ENCODE peak calls at places on chromosome 22, in five cellular contexts. P is heart right ventricle, O is HepG2, Z is upper lobe of right lung, C is RWPE2. B is an unnamed sample.

GRCh38 chr22:32217465-32217864 is 12.6 kb upstream of the RFPL2 start:
- ATAC-seq in P (no peak), Z (no peak), C (no peak), O (no peak), B (no peak)

GRCh38 chr22:19579880-19580279 is 55.7 kb upstream of the CLDN5 start:
- ATAC-seq in C (no peak), P (peak), O (no peak), Z (peak), B (peak)

GRCh38 chr22:40668611-40669390 is 10.5 kb upstream of the MCHR1 start:
- ATAC-seq in P (no peak), C (peak), O (peak), Z (peak), B (no peak)

GRCh38 chr22:20244744-20245576 is 23.2 kb downstream of the RTN4R start:
- ATAC-seq in Z (no peak), C (no peak), P (no peak), O (no peak), B (no peak)

GRCh38 chr22:45071618-45072017 is 61.8 kb upstream of the PHF21B start:
- ATAC-seq in Z (no peak), P (no peak), C (no peak), O (no peak), B (no peak)

GRCh38 chr22:35134637-35135036 is 68.7 kb downstream of the ISX start:
- ATAC-seq in Z (no peak), P (no peak), C (no peak), O (no peak), B (no peak)

GRCh38 chr22:35439365-35439717 is 39.4 kb downstream of the MCM5 start:
- ATAC-seq in Z (no peak), C (no peak), P (no peak), O (no peak), B (no peak)

GRCh38 chr22:45009881-45010531 is at the start of gene PHF21B:
- ATAC-seq in P (peak), Z (no peak), O (no peak), C (peak), B (peak)

GRCh38 chr22:27800250-27801131 is 1.1 kb downstream of the MN1 start:
- ATAC-seq in Z (no peak), P (peak), O (no peak), C (peak), B (peak)

GRCh38 chr22:33018232-33018864 is 39.8 kb downstream of the SYN3 start:
- ATAC-seq in C (peak), P (peak), O (peak), Z (peak), B (peak)

GRCh38 chr22:17483670-17484372 is 79.5 kb upstream of the SLC25A18 start:
- ATAC-seq in O (no peak), P (peak), Z (peak), C (peak), B (no peak)

GRCh38 chr22:24834845-24835570 is 29.0 kb downstream of the SGSM1 start:
- ATAC-seq in O (peak), P (no peak), C (peak), Z (peak), B (peak)

GRCh38 chr22:19174106-19175025 is 4.2 kb downstream of the SLC25A1 start:
- ATAC-seq in O (peak), C (peak), Z (no peak), P (peak), B (no peak)

GRCh38 chr22:27601195-27601594 is 200.4 kb downstream of the MN1 start:
- ATAC-seq in C (no peak), P (no peak), Z (no peak), O (no peak), B (no peak)

GRCh38 chr22:19045094-19045493 is 77.1 kb downstream of the DGCR2 start:
- ATAC-seq in Z (no peak), O (no peak), C (no peak), P (no peak), B (no peak)

GRCh38 chr22:24420072-24420976 is 7.1 kb upstream of the ADORA2A start:
- ATAC-seq in C (no peak), Z (peak), O (peak), P (peak), B (peak)

GRCh38 chr22:44341431-44342346 is 28.9 kb upstream of the SHISAL1 start:
- ATAC-seq in Z (peak), P (no peak), C (no peak), O (no peak), B (peak)

GRCh38 chr22:32466496-32466895 is 2.2 kb upstream of the BPIFC start:
- ATAC-seq in O (no peak), P (no peak), Z (no peak), C (no peak), B (no peak)

GRCh38 chr22:36640106-36640672 is 63.4 kb downstream of the CACNG2 start:
- ATAC-seq in O (no peak), C (no peak), Z (no peak), P (no peak), B (no peak)

GRCh38 chr22:26570864-26571525 is 18.9 kb downstream of the TPST2 start:
- ATAC-seq in Z (no peak), O (no peak), C (no peak), P (peak), B (no peak)

GRCh38 chr22:27975381-27976013 is 56.4 kb upstream of the PITPNB start:
- ATAC-seq in P (no peak), O (no peak), C (no peak), Z (no peak), B (no peak)

GRCh38 chr22:44325718-44326548 is 13.2 kb upstream of the SHISAL1 start:
- ATAC-seq in O (no peak), Z (no peak), C (no peak), P (no peak), B (no peak)

GRCh38 chr22:34973016-34973415 is 92.9 kb upstream of the ISX start:
- ATAC-seq in O (no peak), P (no peak), Z (no peak), C (no peak), B (no peak)

GRCh38 chr22:48972979-48973693 is 854.5 kb downstream of the BRD1 start:
- ATAC-seq in O (no peak), P (no peak), Z (no peak), C (no peak), B (no peak)

GRCh38 chr22:48975886-48976285 is 851.8 kb downstream of the BRD1 start:
- ATAC-seq in O (no peak), Z (no peak), C (no peak), P (no peak), B (no peak)

GRCh38 chr22:48973694-48974041 is 854.0 kb downstream of the BRD1 start:
- ATAC-seq in O (no peak), Z (no peak), C (no peak), P (no peak), B (no peak)

GRCh38 chr22:48975252-48975780 is 852.4 kb downstream of the BRD1 start:
- ATAC-seq in O (no peak), P (no peak), C (no peak), Z (peak), B (no peak)

GRCh38 chr22:48974443-48975251 is 853.0 kb downstream of the BRD1 start:
- ATAC-seq in P (peak), C (no peak), Z (peak), O (no peak), B (no peak)
- H3K27ac ChIP-seq in P (no peak), C (no peak), Z (no peak), O (no peak), B (no peak)

GRCh38 chr22:29370556-29370955 is 17.8 kb downstream of the AP1B1 start:
- ATAC-seq in P (no peak), O (no peak), C (no peak), Z (peak), B (no peak)
- H3K4me3 ChIP-seq in P (no peak), O (no peak), C (no peak), Z (no peak), B (no peak)

GRCh38 chr22:22550789-22551434 is 8.2 kb downstream of the PRAME start:
- ATAC-seq in P (no peak), Z (no peak), C (no peak), O (no peak), B (no peak)

GRCh38 chr22:22554324-22555284 is 4.5 kb downstream of the PRAME start:
- ATAC-seq in Z (peak), O (no peak), C (no peak), P (no peak), B (no peak)

GRCh38 chr22:22553141-22553540 is 5.9 kb downstream of the PRAME start:
- ATAC-seq in Z (no peak), P (no peak), C (no peak), O (no peak), B (no peak)

GRCh38 chr22:22553735-22554134 is 5.3 kb downstream of the PRAME start:
- ATAC-seq in Z (no peak), O (no peak), C (no peak), P (no peak), B (no peak)

GRCh38 chr22:22552630-22553029 is 6.4 kb downstream of the PRAME start:
- ATAC-seq in P (no peak), Z (no peak), C (peak), O (peak), B (no peak)
- TF ChIP-seq CTCF in P (no peak), Z (no peak), C (no peak), O (peak), B (no peak)

GRCh38 chr22:41922940-41923594 is 3.5 kb downstream of the TNFRSF13C start:
- ATAC-seq in C (no peak), Z (no peak), P (no peak), O (no peak), B (no peak)

GRCh38 chr22:41928416-41929157 is 2.0 kb upstream of the TNFRSF13C start:
- ATAC-seq in Z (no peak), O (peak), P (no peak), C (peak), B (no peak)

GRCh38 chr22:41927813-41928212 is 1.2 kb upstream of the TNFRSF13C start:
- ATAC-seq in Z (no peak), C (peak), O (peak), P (no peak), B (no peak)

GRCh38 chr22:41923595-41924276 is 2.9 kb downstream of the TNFRSF13C start:
- ATAC-seq in Z (no peak), P (no peak), C (no peak), O (no peak), B (no peak)

GRCh38 chr22:41925783-41926460 is 684 bp downstream of the TNFRSF13C start:
- ATAC-seq in P (peak), C (peak), O (peak), Z (peak), B (peak)
- H3K27ac ChIP-seq in P (no peak), C (no peak), O (no peak), Z (no peak), B (no peak)

GRCh38 chr22:46499798-46500174 is 37.6 kb downstream of the CELSR1 start:
- ATAC-seq in C (no peak), O (no peak), P (no peak), Z (no peak), B (no peak)

GRCh38 chr22:46502346-46502745 is 35.1 kb downstream of the CELSR1 start:
- ATAC-seq in O (no peak), Z (no peak), C (no peak), P (no peak), B (no peak)

GRCh38 chr22:46502776-46503175 is 34.6 kb downstream of the CELSR1 start:
- ATAC-seq in O (no peak), C (no peak), P (no peak), Z (no peak), B (no peak)

GRCh38 chr22:46501701-46502100 is 35.7 kb downstream of the CELSR1 start:
- ATAC-seq in Z (no peak), P (no peak), C (peak), O (no peak), B (no peak)

GRCh38 chr22:46500201-46500600 is 37.2 kb downstream of the CELSR1 start:
- ATAC-seq in O (no peak), P (no peak), C (no peak), Z (no peak), B (no peak)
- H3K4me3 ChIP-seq in O (no peak), P (no peak), C (no peak), Z (no peak), B (no peak)

GRCh38 chr22:22770881-22771280 is 116.7 kb upstream of the IGLL5 start:
- ATAC-seq in C (no peak), O (no peak), Z (no peak), P (no peak), B (no peak)

GRCh38 chr22:22768885-22769284 is 118.7 kb upstream of the IGLL5 start:
- ATAC-seq in P (no peak), C (no peak), Z (no peak), O (no peak), B (no peak)

GRCh38 chr22:22770280-22770871 is 117.2 kb upstream of the IGLL5 start:
- ATAC-seq in C (peak), O (peak), P (no peak), Z (peak), B (no peak)

GRCh38 chr22:22769434-22770279 is 118.0 kb upstream of the IGLL5 start:
- ATAC-seq in P (no peak), C (no peak), O (no peak), Z (no peak), B (no peak)

DNA sequence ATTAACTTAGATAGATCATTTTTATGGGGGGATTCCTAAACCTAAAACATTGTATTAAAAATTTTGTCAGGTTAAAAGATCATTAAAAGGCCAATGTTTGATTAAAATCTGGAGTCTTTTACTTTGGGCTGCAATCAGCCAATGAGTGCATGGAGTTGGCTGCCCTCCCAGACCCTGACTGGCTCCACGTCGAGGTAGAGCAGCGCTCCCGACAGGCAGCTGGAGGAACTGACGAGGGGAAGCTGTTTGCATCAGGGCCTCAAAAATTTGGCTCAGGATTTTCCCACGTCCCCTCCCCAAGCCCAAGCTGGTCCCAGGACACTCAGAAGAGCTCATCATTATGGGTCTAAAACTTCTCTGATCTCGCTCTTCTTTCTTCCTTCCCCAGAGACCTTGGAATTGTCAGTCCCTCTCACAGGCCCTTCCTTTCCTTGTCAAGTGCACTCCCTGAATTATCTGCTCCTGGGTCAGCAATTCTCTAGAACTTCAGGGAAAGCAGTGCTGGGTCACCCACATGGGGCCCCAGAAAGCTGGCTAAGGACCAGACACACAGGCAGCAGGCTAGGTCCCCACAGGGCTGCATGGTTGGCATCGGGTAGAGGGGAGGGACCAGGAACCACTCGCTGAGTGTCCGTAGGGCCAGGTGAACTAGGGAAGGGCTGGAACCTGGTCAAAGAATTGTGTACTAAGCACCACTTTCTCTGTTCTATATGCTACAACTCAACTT is 119.6 kb upstream of the IGLL5 start:
- ATAC-seq in O (no peak), P (no peak), Z (no peak), C (no peak), B (no peak)
- TF ChIP-seq CTCF in O (no peak), P (no peak), Z (no peak), C (no peak), B (no peak)

DNA sequence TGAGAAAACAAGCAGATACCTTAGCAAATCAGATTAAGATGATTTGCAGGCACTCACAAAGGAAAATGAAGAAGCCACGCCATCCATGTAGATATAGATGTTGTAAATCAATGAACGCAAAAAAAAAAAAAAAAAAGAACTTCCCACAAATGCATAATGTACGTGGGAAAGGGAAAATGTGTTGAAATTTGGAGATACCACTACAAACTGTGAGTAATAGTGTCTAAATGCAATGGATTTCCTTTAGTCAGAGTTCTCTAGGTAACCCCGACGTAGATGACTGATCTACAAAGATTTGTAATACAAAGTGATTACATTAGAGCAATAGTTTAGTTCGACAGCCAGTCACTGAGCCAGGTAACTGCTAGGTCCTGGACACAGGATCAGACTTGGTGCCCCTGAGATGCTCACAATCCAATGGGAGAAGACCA is 785 bp upstream of the ANKRD54 start:
- ATAC-seq in C (no peak), O (no peak), Z (no peak), P (no peak), B (no peak)
- H3K27ac ChIP-seq in C (peak), O (peak), Z (peak), P (peak), B (peak)

DNA sequence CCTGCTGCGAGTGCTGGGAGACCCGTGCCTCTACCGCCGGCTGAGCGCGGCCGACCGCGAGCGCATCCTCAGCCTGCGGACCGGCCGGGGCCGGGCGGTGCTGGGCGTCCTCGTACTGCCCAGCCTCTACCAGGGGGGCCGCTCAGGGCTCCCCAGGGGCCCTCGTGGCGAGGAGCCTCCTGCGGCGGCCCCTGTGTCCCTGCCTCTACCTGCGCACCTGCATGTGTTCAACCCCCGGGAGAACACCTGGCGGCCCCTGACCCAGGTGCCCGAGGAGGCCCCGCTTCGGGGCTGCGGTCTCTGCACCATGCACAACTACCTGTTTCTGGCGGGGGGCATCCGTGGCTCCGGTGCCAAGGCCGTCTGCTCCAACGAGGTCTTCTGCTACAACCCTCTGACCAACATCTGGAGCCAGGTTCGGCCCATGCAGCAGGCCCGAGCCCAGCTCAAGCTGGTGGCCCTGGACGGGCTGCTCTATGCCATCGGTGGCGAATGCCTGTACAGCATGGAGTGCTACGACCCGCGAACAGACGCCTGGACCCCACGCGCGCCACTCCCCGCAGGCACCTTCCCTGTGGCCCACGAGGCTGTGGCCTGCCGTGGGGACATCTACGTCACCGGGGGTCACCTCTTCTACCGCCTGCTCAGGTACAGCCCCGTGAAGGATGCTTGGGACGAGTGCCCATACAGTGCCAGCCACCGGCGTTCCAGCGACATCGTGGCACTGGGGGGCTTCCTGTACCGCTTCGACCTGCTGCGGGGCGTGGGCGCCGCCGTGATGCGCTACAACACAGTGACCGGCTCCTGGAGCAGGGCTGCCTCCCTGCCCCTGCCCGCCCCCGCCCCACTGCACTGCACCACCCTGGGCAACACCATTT is 3.5 kb downstream of the KLHDC7B start:
- ATAC-seq in O (no peak), P (no peak), Z (no peak), C (no peak), B (no peak)
- H3K4me3 ChIP-seq in O (no peak), P (peak), Z (peak), C (no peak), B (no peak)

GRCh38 chr22:39518124-39518786 is 2.1 kb upstream of the ATF4 start:
- ATAC-seq in O (no peak), C (no peak), Z (no peak), P (no peak), B (no peak)

GRCh38 chr22:39520054-39520873 is at the start of gene ATF4:
- ATAC-seq in O (peak), P (peak), Z (peak), C (peak), B (peak)

GRCh38 chr22:39518996-39519680 is 1.2 kb upstream of the ATF4 start:
- ATAC-seq in Z (no peak), P (no peak), C (no peak), O (peak), B (no peak)

GRCh38 chr22:39520874-39521857 is 804 bp downstream of the ATF4 start:
- ATAC-seq in C (peak), Z (peak), O (peak), P (peak), B (peak)

DNA sequence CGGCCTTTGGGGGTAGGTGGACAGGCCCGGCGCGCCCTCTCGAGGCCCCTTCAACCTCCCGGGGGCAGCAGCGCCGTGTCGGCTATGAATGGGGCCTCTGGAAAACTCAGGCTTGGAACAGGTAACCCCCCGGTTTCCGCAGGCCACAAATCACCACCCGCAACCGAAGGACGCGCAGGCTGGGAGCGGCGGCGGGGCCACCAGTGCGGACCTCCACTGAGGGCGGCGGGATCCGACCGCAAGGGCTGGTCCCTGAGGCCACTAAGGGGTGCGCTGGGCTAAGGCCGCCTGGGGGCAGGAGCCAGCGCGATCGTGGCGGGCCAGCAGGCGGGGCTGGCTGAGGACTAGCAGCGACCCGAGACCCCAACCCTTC is 695 bp upstream of the ATF4 start:
- ATAC-seq in O (peak), C (peak), P (peak), Z (peak), B (peak)
- TF ChIP-seq CTCF in O (peak), C (peak), P (peak), Z (no peak), B (peak)

B was measured in gastroesophageal sphincter.